ENCODE peak calls at places on chromosomes 13 and 19, in five cellular contexts. N is IMR-90, L is DND-41, E is GM12878, H is PC-3. D is an unnamed sample. For H3K36me3, the result is how much of the 10 kb centered on the place peaks cover.

GRCh38 chr13:111367340-111367739 is 46.9 kb downstream of the TEX29 start:
- DNase-seq in N (no peak), L (no peak), E (no peak), H (no peak), D (peak)

GRCh38 chr13:44174769-44175425 is 198.7 kb upstream of the SERP2 start:
- DNase-seq in N (peak), L (no peak), E (no peak), H (no peak), D (peak)

GRCh38 chr19:7720351-7720750 is 11.6 kb downstream of the CLEC4G start:
- DNase-seq in N (no peak), L (no peak), E (no peak), H (no peak), D (no peak)

GRCh38 chr19:18156841-18157464 is 4.0 kb downstream of the PIK3R2 start:
- DNase-seq in N (peak), L (no peak), E (no peak), H (peak), D (peak)

GRCh38 chr19:38317104-38317612 is 1.4 kb upstream of the YIF1B start:
- DNase-seq in N (no peak), L (no peak), E (no peak), H (no peak), D (no peak)

GRCh38 chr13:50745542-50745941 is 98.0 kb downstream of the DLEU7 start:
- DNase-seq in N (no peak), L (no peak), E (no peak), H (peak), D (no peak)

GRCh38 chr13:31951215-31951678 is 80.3 kb upstream of the FRY start:
- DNase-seq in N (peak), L (no peak), E (peak), H (peak), D (peak)

GRCh38 chr13:74889321-74889720 is 592.6 kb downstream of the TBC1D4 start:
- DNase-seq in N (no peak), L (no peak), E (no peak), H (peak), D (no peak)

GRCh38 chr13:41588899-41589298 is 131.5 kb downstream of the RGCC start:
- DNase-seq in N (peak), L (no peak), E (no peak), H (peak), D (no peak)

GRCh38 chr13:23790591-23791170 is 98.5 kb downstream of the MIPEP start:
- DNase-seq in N (peak), L (no peak), E (no peak), H (no peak), D (no peak)

GRCh38 chr13:79018166-79018565 is 359.2 kb upstream of the OBI1 start:
- DNase-seq in N (no peak), L (no peak), E (no peak), H (no peak), D (no peak)

GRCh38 chr13:39603424-39603947 is 493 bp upstream of the LHFPL6 start:
- DNase-seq in N (peak), L (no peak), E (no peak), H (peak), D (peak)

GRCh38 chr13:36736119-36736726 is 62.4 kb downstream of the SERTM1 start:
- DNase-seq in N (peak), L (peak), E (no peak), H (peak), D (peak)

GRCh38 chr13:72204291-72204690 is 337.3 kb upstream of the DACH1 start:
- DNase-seq in N (no peak), L (no peak), E (no peak), H (peak), D (no peak)

GRCh38 chr13:30665638-30666037 is 47.9 kb downstream of the USPL1 start:
- DNase-seq in N (no peak), L (peak), E (no peak), H (no peak), D (no peak)

GRCh38 chr19:13055213-13056051 is 47.2 kb downstream of the LYL1 start:
- DNase-seq in N (peak), L (no peak), E (no peak), H (peak), D (peak)

GRCh38 chr13:111917901-111918300 is 149.0 kb upstream of the SOX1 start:
- DNase-seq in N (no peak), L (no peak), E (no peak), H (no peak), D (no peak)

GRCh38 chr13:50713849-50714248 is 129.6 kb downstream of the DLEU7 start:
- DNase-seq in N (peak), L (peak), E (peak), H (peak), D (no peak)

GRCh38 chr19:58558623-58559274 is 338 bp upstream of the UBE2M start:
- DNase-seq in N (peak), L (peak), E (peak), H (peak), D (peak)

GRCh38 chr19:46426035-46426505 is 2.7 kb downstream of the PNMA8C start:
- DNase-seq in N (no peak), L (no peak), E (no peak), H (no peak), D (no peak)

GRCh38 chr19:13033819-13034611 is 38.7 kb downstream of the NFIX start:
- DNase-seq in N (peak), L (peak), E (no peak), H (peak), D (peak)

GRCh38 chr13:49636705-49637104 is 8.4 kb downstream of the ARL11 start:
- DNase-seq in N (no peak), L (no peak), E (no peak), H (no peak), D (no peak)
- H3K36me3 ChIP-seq in N (under half), L (under half), E (under half), H (under half), D (under half)

GRCh38 chr19:3532154-3533019 is 6.6 kb upstream of the TEKTIP1 start:
- DNase-seq in N (no peak), L (no peak), E (no peak), H (no peak), D (no peak)
- H3K36me3 ChIP-seq in N (half or more), L (half or more), E (under half), H (under half), D (half or more)

GRCh38 chr19:35157431-35157830 is 2.9 kb downstream of the FXYD5 start:
- DNase-seq in N (no peak), L (no peak), E (no peak), H (no peak), D (no peak)

GRCh38 chr19:35154535-35155406 is at the start of gene FXYD5:
- DNase-seq in N (peak), L (peak), E (no peak), H (peak), D (peak)

GRCh38 chr19:35155981-35156672 is 1.6 kb downstream of the FXYD5 start:
- DNase-seq in N (no peak), L (no peak), E (no peak), H (no peak), D (no peak)

GRCh38 chr19:35155441-35155840 is 906 bp downstream of the FXYD5 start:
- DNase-seq in N (no peak), L (no peak), E (no peak), H (no peak), D (no peak)

DNA sequence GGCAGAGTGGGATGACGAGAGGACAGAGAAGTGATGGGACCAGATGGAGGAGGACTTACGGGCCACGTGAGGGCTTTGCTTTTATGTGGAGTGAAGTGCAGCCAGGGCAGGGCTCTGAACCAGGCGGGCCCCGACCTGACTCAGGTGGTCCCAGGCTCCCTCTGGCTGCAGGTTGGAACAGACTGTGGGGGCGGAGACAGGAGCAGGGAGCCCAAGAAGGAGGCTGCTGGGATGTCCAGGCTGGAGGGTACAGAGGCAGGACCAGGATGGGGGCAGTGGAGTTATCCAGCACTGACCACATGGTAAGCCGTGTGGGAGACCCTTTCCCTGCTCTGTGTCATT is 2.1 kb downstream of the FXYD5 start:
- DNase-seq in N (no peak), L (no peak), E (no peak), H (no peak), D (no peak)
- H3K36me3 ChIP-seq in N (under half), L (under half), E (under half), H (under half), D (under half)

GRCh38 chr13:28286263-28286662 is 147.9 kb downstream of the PAN3 start:
- DNase-seq in N (no peak), L (no peak), E (peak), H (no peak), D (no peak)

GRCh38 chr13:28283600-28283999 is 145.3 kb downstream of the PAN3 start:
- DNase-seq in N (no peak), L (no peak), E (no peak), H (no peak), D (no peak)

GRCh38 chr13:28282451-28282850 is 144.1 kb downstream of the PAN3 start:
- DNase-seq in N (no peak), L (no peak), E (peak), H (no peak), D (no peak)
- H3K36me3 ChIP-seq in N (under half), L (half or more), E (under half), H (under half), D (under half)

DNA sequence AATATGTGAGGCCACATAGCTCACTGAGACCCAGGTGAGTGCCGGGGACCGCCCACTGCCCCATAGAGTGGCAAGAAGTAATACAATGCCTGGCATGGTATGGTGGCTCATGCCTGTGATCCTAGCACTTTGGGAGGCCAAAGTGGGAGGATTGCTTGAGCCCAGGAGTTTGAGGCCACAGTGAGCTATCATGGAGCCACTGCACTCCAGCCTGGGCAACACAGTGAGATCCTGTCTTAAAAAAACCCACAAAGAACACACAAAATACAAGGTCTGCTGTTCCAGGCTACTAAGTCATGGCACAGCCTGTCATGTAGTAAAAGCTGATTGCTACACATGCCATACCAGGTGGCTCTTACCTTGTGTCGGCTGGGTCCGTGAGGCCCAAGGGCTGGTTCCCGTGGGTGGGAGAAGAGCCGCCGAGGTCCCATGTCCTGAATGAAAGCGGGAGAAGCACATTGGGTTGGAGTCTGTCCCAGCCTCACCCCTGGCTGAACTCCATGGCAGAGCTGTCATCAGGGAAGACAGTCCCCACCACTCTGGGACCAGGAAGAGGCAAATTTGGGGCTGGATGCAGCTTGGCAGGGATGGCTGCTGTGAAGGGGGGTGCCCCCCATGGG is 3.1 kb upstream of the FDX2 start:
- DNase-seq in N (no peak), L (no peak), E (no peak), H (no peak), D (no peak)
- H3K36me3 ChIP-seq in N (half or more), L (half or more), E (under half), H (under half), D (half or more)